ENCODE peak calls at places on chromosomes 11 and 22, in four cellular contexts. C is H1, U is K562, F is HCT116. N is an unnamed sample.

GRCh38 chr11:47991266-47991830 is 11.0 kb downstream of the PTPRJ start:
- DNase-seq in C (no peak), U (no peak), F (no peak), N (no peak)

GRCh38 chr11:46181843-46182424 is 60.7 kb upstream of the PHF21A start:
- DNase-seq in C (no peak), U (no peak), F (no peak), N (no peak)

GRCh38 chr11:68337399-68337835 is 25.0 kb downstream of the LRP5 start:
- DNase-seq in C (no peak), U (no peak), F (no peak), N (no peak)

GRCh38 chr22:48391171-48391711 is 1436.4 kb downstream of the BRD1 start:
- DNase-seq in C (no peak), U (no peak), F (no peak), N (no peak)

GRCh38 chr11:120172921-120173705 is 35.2 kb upstream of the TRIM29 start:
- DNase-seq in C (no peak), U (peak; percentile 2), F (no peak), N (no peak)

GRCh38 chr22:23218053-23218866 is 38.0 kb downstream of the BCR start:
- DNase-seq in C (no peak), U (peak; percentile 63), F (no peak), N (no peak)

GRCh38 chr11:11380340-11380739 is 27.3 kb upstream of the CSNK2A3 start:
- DNase-seq in C (no peak), U (no peak), F (no peak), N (no peak)

GRCh38 chr11:45897556-45897955 is 9.5 kb downstream of the FREY1 start:
- DNase-seq in C (no peak), U (no peak), F (no peak), N (no peak)

GRCh38 chr11:113395782-113396336 is 8.3 kb downstream of the ANKK1 start:
- DNase-seq in C (no peak), U (no peak), F (no peak), N (no peak)

GRCh38 chr22:24428751-24429410 is 1.5 kb downstream of the ADORA2A start:
- DNase-seq in C (no peak), U (no peak), F (no peak), N (no peak)

GRCh38 chr11:77038029-77038824 is 4.0 kb downstream of the B3GNT6 start:
- DNase-seq in C (no peak), U (no peak), F (no peak), N (no peak)

DNA sequence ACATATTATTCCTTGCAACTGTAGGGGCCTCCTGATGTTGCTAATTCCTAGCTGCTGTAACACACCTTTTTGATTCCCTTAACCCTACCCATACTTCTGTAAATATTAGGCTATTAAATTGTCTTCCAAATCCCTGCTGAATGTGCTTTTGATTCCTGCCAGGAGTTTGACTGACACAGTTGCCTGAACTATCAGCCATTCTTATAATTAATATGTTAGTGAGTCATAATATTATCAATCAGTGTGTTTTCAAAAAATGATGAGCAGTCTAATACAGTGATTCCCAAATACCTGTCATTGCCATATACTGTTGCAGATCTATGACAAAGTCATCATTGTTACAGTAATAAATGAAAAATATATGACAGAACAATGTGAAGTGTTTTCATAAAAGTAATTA is 15.9 kb upstream of the FANCF start:
- DNase-seq in C (no peak), U (no peak), F (no peak), N (no peak)
- TF ChIP-seq POLR2A in C (no peak), U (no peak), F (no peak), N (no peak)

DNA sequence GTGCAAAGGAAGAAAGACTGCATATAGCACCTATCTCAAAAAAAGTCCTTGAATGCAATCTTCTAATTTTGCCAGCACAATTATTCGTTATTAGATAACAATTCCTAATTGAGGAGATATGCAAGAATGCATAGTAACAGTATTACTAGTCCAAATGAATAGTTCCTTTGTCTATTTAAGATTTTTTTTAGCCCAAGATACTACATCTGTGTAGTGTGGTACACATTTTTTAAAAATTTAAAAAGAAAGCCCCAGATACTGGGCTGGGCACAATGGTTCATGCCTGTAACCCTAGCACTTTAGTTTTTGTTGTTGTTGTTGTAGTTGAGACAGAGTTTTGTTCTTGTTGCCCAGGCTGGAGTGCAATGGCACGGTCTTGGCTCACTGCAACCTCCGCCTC is 43.7 kb downstream of the RAB6A start:
- DNase-seq in C (no peak), U (no peak), F (no peak), N (no peak)
- H3K9ac ChIP-seq in C (no peak overlapping the region), U (no peak overlapping the region), F (no peak overlapping the region), N (no peak overlapping the region)

DNA sequence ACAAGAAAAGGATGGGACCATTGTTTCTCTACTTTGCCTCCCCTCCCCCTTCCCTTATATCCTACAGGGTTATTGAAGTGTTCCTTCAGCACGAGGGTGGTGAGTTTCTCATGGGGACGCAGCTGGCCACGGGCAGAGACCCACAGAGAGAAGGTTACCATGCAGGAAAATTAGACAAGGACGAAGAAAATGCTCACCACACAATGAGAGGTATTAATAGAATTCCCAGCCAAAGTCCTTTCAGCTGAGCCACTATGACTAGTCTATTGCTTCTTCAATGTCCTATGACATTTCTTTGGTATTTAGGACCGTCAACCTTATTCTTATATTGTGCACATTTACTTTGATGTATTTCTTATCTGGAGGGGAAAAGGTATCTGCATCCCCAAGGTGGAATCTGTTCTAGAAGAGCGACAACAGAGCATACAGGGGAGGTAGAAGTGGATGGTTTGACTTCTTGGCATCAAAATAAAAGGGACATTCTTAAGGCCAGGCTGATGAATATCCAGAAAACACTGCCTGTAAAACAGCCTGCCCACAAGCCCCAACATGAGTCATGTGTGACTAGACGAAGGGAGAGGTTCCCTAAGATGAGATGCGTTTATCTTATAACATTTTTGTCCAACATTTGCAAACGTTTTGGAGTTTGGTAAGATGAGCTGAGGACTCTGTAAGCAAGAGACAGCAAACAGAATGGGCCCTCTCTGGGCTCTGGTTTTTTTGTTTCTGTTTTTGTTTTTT is 209.8 kb upstream of the NARS2 start:
- DNase-seq in C (no peak), U (no peak), F (no peak), N (no peak)
- TF ChIP-seq FOSL1 in C (no peak), U (no peak), F (no peak), N (no peak)

DNA sequence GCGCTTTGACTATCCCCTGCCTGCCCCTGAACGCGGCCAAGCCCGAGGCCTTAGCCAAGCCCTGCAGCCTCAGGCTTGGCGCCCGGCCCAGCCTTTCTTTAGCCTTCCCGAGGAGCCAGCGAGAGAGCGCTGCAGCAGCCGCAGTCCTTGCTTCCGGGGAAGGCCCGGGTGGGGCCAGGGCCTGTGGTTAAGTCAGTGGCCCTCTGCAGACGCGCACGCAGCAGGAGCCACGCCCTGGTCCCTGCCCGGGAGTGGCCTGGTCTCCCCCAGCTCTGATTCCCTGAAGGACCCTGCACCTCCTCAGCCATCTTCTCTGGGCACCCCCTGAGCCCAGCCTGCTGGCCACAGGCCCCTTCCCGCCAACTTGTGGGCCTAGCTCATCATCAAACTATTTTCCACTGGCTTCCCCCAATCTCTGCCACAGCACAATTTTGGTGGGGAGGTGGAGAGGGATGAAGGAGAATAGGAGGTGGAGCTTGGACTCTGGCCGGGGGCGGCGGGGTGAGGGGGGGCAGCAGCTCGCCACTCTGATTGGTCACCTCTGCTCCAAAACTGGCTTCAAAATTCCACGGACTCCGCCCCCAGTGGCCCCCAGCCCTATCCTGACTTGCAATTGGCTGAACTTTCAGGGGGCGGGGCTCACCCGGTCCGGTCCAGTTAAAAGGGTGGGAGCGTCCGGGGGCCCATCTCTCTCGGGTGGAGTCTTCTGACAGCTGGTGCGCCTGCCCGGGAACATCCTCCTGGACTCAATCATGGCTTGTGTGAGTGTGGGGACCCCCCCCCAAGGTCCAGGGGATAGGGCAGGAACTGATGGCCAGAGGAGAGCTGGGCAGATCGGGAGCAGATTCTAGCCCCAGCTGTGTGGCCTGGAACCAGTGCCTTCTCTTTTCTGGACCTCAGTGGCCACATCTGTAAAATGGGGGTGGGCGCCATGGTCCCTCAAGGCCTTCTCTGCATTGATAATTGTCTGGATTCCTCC is at the start of gene LGALS1:
- DNase-seq in C (no peak), U (peak; percentile 92), F (peak; percentile 92), N (peak; percentile 81)
- TF ChIP-seq POLR2A in C (no peak), U (peak; percentile 74), F (peak; percentile 73), N (peak; percentile 74)